ENCODE peak calls at places on chromosomes 16 and 17, in nine cellular contexts. U, F, Q, H, I, T, G, X and K are unnamed samples.

GRCh38 chr17:2863204-2863603 is 67.0 kb downstream of the RAP1GAP2 start:
- DNase-seq in U (no peak), F (no peak), I (no peak), Q (no peak), G (no peak), X (no peak), T (no peak), H (no peak), K (no peak)

GRCh38 chr17:2852729-2853110 is 56.5 kb downstream of the RAP1GAP2 start:
- DNase-seq in Q (no peak), X (peak; percentile 28), U (no peak), I (peak; percentile 73), F (no peak), G (no peak), T (no peak), H (no peak), K (no peak)

GRCh38 chr17:46869296-46869695 is 17.9 kb downstream of the WNT9B start:
- DNase-seq in I (no peak), Q (no peak), F (no peak), H (no peak), U (no peak), G (no peak), T (no peak), X (no peak), K (no peak)

GRCh38 chr16:48318630-48319029 is 66.6 kb downstream of the SIAH1 start:
- DNase-seq in Q (no peak), H (peak; percentile 23), F (no peak), U (no peak), G (no peak), X (no peak), T (no peak), I (peak; percentile 78), K (peak; percentile 5)

GRCh38 chr16:8417145-8417544 is 173.2 kb downstream of the TMEM114 start:
- DNase-seq in G (no peak), U (no peak), H (no peak), T (no peak), Q (no peak), F (no peak), X (no peak), I (no peak), K (no peak)

GRCh38 chr16:67206838-67207115 is 7.8 kb downstream of the ELMO3 start:
- DNase-seq in Q (no peak), G (no peak), T (no peak), H (no peak), U (no peak), F (no peak), X (no peak), I (no peak), K (no peak)

GRCh38 chr17:46192211-46192483 is 1.1 kb downstream of the KANSL1 start:
- DNase-seq in I (no peak), G (no peak), X (no peak), F (no peak), T (no peak), Q (no peak), H (no peak), U (no peak), K (no peak)

GRCh38 chr16:53058441-53058840 is 3.6 kb downstream of the CHD9 start:
- DNase-seq in F (no peak), I (no peak), Q (peak; percentile 71), X (no peak), U (no peak), H (no peak), G (no peak), T (no peak), K (no peak)

GRCh38 chr17:75619506-75620431 is 13.5 kb upstream of the SMIM5 start:
- DNase-seq in U (no peak), Q (no peak), F (no peak), X (no peak), H (no peak), T (peak; percentile 11), G (peak; percentile 70), I (peak; percentile 92), K (peak; percentile 57)

GRCh38 chr16:17404903-17405691 is 65.7 kb downstream of the XYLT1 start:
- DNase-seq in U (peak; percentile 89), H (no peak), G (no peak), F (peak; percentile 99), I (no peak), Q (peak; percentile 77), T (no peak), X (peak; percentile 56), K (no peak)

GRCh38 chr17:45052052-45052772 is 780 bp upstream of the DCAKD start:
- DNase-seq in I (peak; percentile 52), F (no peak), H (no peak), Q (no peak), X (peak; percentile 52), U (peak; percentile 56), T (no peak), G (peak; percentile 38), K (peak; percentile 32)

GRCh38 chr17:19270951-19271611 is 33.9 kb downstream of the EPN2 start:
- DNase-seq in T (no peak), F (no peak), G (no peak), Q (no peak), U (no peak), H (peak; percentile 37), X (peak; percentile 50), I (no peak), K (no peak)

GRCh38 chr16:69123894-69124293 is 8.5 kb downstream of the CHTF8 start:
- DNase-seq in X (no peak), T (peak; percentile 51), U (no peak), Q (no peak), H (no peak), F (no peak), I (peak; percentile 86), G (peak; percentile 78), K (peak; percentile 88)

GRCh38 chr17:72853438-72854415 is 238.8 kb downstream of the SLC39A11 start:
- DNase-seq in I (no peak), U (no peak), G (no peak), F (no peak), Q (no peak), X (no peak), H (no peak), T (no peak), K (no peak)

GRCh38 chr16:4052801-4053662 is 63.2 kb downstream of the ADCY9 start:
- DNase-seq in G (no peak), H (no peak), I (no peak), F (no peak), X (peak; percentile 70), Q (peak; percentile 97), U (peak; percentile 72), T (no peak), K (peak; percentile 63)
- H3K27ac ChIP-seq in G (peak overlapping the region; percentile 65), H (no peak overlapping the region), I (no peak overlapping the region), F (peak overlapping the region; percentile 72), X (peak overlapping the region; percentile 76), Q (peak overlapping the region; percentile 90), U (no peak overlapping the region), T (peak overlapping the region; percentile 87), K (peak overlapping the region; percentile 73)

DNA sequence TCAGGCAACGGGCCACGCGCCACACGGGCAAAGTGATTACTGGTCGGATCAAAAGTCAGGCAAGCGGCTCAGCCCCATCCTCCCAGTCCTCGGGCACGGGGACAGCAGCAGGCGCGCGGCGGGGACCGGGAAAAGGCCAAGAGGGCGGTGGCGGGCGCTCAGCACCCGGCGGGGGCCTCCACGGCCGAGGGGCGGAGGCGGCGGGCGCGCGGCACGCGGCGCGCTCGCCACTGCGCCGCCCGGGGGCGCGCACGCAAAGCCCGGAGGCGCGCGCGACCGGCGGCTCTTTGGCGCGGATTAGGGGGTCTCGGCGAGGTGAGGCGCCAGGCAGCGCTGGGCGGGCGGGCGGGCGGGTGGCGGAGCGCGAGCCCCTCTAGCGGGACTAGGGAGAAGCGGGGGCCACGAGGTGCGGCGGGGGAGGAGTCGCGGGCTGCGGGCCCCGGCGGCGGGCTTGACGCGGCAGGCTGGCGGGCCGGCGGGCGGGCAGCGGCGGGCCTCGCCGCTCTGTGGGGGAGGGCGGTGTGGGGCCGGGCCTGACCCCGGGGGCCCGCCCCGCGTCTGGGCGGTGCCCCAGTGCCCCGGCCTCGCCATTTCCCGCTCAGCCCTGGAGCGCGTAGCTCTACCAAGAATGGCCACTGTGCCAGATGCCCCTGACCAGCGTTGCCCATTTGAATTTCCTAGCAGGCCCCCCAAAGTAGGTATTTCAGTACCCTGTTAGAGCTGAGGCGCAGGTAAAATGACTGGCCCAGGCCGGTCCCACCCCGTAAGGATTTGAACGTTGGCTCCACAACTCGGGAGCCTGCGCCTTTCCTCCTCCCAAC is at the start of the genes ACACA and TADA2A:
- DNase-seq in X (peak; percentile 81), H (no peak), F (peak; percentile 87), G (peak; percentile 89), I (peak; percentile 87), U (peak; percentile 84), T (no peak), Q (peak; percentile 73), K (peak; percentile 68)
- TF ChIP-seq CTCF in X (no peak), H (no peak), F (no peak), G (no peak), I (no peak), U (no peak), T (no peak), Q (peak; percentile 10), K (no peak)

DNA sequence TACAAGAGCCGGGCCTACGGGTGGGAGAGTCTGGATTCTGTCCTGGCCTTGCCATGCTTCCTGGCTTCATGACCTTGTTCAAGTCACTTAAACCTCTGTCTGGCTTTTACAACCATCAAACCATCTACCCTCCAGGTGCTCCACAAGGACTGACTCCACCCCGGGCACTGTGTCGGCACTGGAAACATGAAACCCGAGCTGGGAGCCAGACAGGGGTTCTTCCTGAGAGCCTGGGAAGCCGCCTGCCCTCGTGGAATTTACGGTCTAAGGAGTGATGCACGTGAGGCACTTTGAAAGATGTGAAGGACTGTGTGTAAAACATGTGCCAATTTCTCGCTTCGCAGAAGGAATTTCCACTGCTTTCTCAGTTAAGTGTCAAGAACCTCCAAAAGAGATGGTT is 11.6 kb downstream of the CDK5R1 start:
- DNase-seq in G (no peak), X (no peak), U (no peak), F (peak; percentile 49), Q (no peak), H (no peak), I (peak; percentile 71), T (no peak), K (no peak)
- H3K27ac ChIP-seq in G (no peak overlapping the region), X (no peak overlapping the region), U (no peak overlapping the region), F (peak overlapping the region; percentile 76), Q (no peak overlapping the region), H (no peak overlapping the region), I (no peak overlapping the region), T (no peak overlapping the region), K (no peak overlapping the region)

GRCh38 chr17:42118126-42118510 is 3.0 kb downstream of the KAT2A start:
- DNase-seq in T (no peak), U (no peak), X (no peak), H (no peak), Q (no peak), F (no peak), G (no peak), I (no peak), K (no peak)

GRCh38 chr17:42116705-42117396 is 4.3 kb downstream of the KAT2A start:
- DNase-seq in F (peak; percentile 88), U (peak; percentile 82), T (peak; percentile 62), H (no peak), I (peak; percentile 96), Q (peak; percentile 83), G (peak; percentile 89), X (peak; percentile 75), K (peak; percentile 73)

GRCh38 chr17:42119301-42119700 is 1.9 kb downstream of the KAT2A start:
- DNase-seq in F (no peak), X (no peak), G (no peak), H (no peak), T (no peak), Q (no peak), U (no peak), I (no peak), K (no peak)

GRCh38 chr17:42117397-42118125 is 3.6 kb downstream of the KAT2A start:
- DNase-seq in F (no peak), H (no peak), U (no peak), X (no peak), I (no peak), T (no peak), Q (no peak), G (no peak), K (no peak)

GRCh38 chr17:42118545-42118944 is 2.6 kb downstream of the KAT2A start:
- DNase-seq in G (peak; percentile 61), U (no peak), F (no peak), T (no peak), I (peak; percentile 76), Q (no peak), X (no peak), H (no peak), K (peak; percentile 15)
- TF ChIP-seq CTCF in G (peak; percentile 64), U (peak; percentile 36), F (peak; percentile 7), T (peak; percentile 51), I (peak; percentile 78), Q (peak; percentile 39), X (peak; percentile 20), H (peak; percentile 61), K (peak; percentile 35)